ENCODE peak calls at places on chromosomes 6 and 20, in seven cellular contexts. F is CD4-positive, CD25-positive, alpha-beta regulatory T cell; X is hypothalamus; B is hepatocyte; Z is T-helper 1 cell; L is naive thymus-derived CD4-positive, alpha-beta T cell; Y is astrocyte of the cerebellum. U is an unnamed sample.

GRCh38 chr6:10682319-10682988 is 12.0 kb downstream of the C6orf52 start:
- DNase-seq in X (no peak), B (no peak), Y (no peak), Z (no peak), F (no peak), L (no peak), U (no peak)

GRCh38 chr6:151400473-151400872 is 9.1 kb upstream of the ZBTB2 start:
- DNase-seq in F (no peak), Y (no peak), L (no peak), B (no peak), X (no peak), Z (no peak), U (no peak)

GRCh38 chr20:20358801-20359200 is 9.1 kb upstream of the INSM1 start:
- DNase-seq in Y (no peak), F (no peak), X (no peak), L (no peak), Z (no peak), B (no peak), U (no peak)

GRCh38 chr6:21556506-21556905 is 37.0 kb upstream of the SOX4 start:
- DNase-seq in B (no peak), Z (no peak), F (no peak), X (no peak), Y (no peak), L (no peak), U (no peak)

GRCh38 chr6:99096186-99096585 is 148.4 kb upstream of the FBXL4 start:
- DNase-seq in Y (no peak), X (no peak), Z (no peak), L (no peak), F (no peak), B (no peak), U (no peak)

GRCh38 chr20:18857640-18858039 is 44.1 kb downstream of the SCP2D1 start:
- DNase-seq in Y (no peak), L (no peak), Z (no peak), X (no peak), B (no peak), F (no peak), U (no peak)

GRCh38 chr6:46320505-46320904 is 149.7 kb upstream of the ENPP5 start:
- DNase-seq in B (no peak), Y (no peak), X (no peak), Z (no peak), F (no peak), L (no peak), U (no peak)

GRCh38 chr6:122726649-122727048 is 52.9 kb upstream of the FABP7 start:
- DNase-seq in Z (no peak), F (peak), B (peak), Y (no peak), L (no peak), X (no peak), U (no peak)

GRCh38 chr6:129860901-129861665 is at the start of gene TMEM244:
- DNase-seq in X (no peak), Z (no peak), Y (no peak), L (no peak), F (peak), B (no peak), U (no peak)

GRCh38 chr6:107743311-107743710 is 80.8 kb downstream of the SCML4 start:
- DNase-seq in F (no peak), X (no peak), B (no peak), Z (no peak), Y (no peak), L (no peak), U (no peak)

GRCh38 chr6:157656437-157657005 is 166.5 kb upstream of the SNX9 start:
- DNase-seq in L (no peak), Y (no peak), F (no peak), X (no peak), Z (no peak), B (no peak), U (no peak)

GRCh38 chr6:105713474-105714118 is 310.7 kb upstream of the PREP start:
- DNase-seq in B (no peak), F (no peak), Y (no peak), X (no peak), Z (no peak), L (no peak), U (no peak)

GRCh38 chr6:37006793-37007339 is 1.4 kb downstream of the FGD2 start:
- DNase-seq in Z (no peak), Y (no peak), B (no peak), L (no peak), X (no peak), F (no peak), U (no peak)

GRCh38 chr6:150549007-150549406 is 50.7 kb upstream of the PLEKHG1 start:
- DNase-seq in F (no peak), X (no peak), L (no peak), Z (no peak), B (no peak), Y (no peak), U (no peak)

GRCh38 chr20:478949-479429 is 16.7 kb upstream of the TBC1D20 start:
- DNase-seq in F (peak), X (no peak), Y (peak), L (peak), B (peak), Z (peak), U (peak)

GRCh38 chr20:57309544-57310115 is 20.0 kb upstream of the SPO11 start:
- DNase-seq in X (peak), Y (no peak), L (no peak), F (no peak), Z (no peak), B (no peak), U (no peak)

GRCh38 chr20:24948939-24949679 is at the start of gene CST7:
- DNase-seq in L (peak), Y (no peak), X (no peak), B (no peak), Z (peak), F (peak), U (peak)

GRCh38 chr20:58129736-58130135 is 98.7 kb downstream of the ANKRD60 start:
- DNase-seq in X (no peak), Y (no peak), Z (no peak), L (no peak), B (no peak), F (no peak), U (no peak)

GRCh38 chr20:34017610-34018009 is 23.9 kb downstream of the RALY start:
- DNase-seq in Z (no peak), L (no peak), F (no peak), X (no peak), B (no peak), Y (peak), U (no peak)

GRCh38 chr6:129402244-129402643 is 307.7 kb downstream of the ARHGAP18 start:
- DNase-seq in L (no peak), X (no peak), Z (no peak), B (no peak), Y (no peak), F (no peak), U (no peak)

GRCh38 chr6:37648465-37649330 is 49.0 kb downstream of the MDGA1 start:
- DNase-seq in Z (peak), F (peak), Y (no peak), X (no peak), B (peak), L (no peak), U (no peak)

GRCh38 chr6:153668758-153669157 is 370.3 kb upstream of the OPRM1 start:
- DNase-seq in B (no peak), F (no peak), X (no peak), L (no peak), Z (no peak), Y (no peak), U (no peak)

GRCh38 chr20:42204261-42204660 is 586.1 kb upstream of the CHD6 start:
- DNase-seq in L (no peak), F (no peak), X (peak), Y (no peak), Z (no peak), B (peak), U (no peak)

GRCh38 chr20:34942301-34942700 is 13.3 kb downstream of the GSS start:
- DNase-seq in Y (no peak), L (no peak), F (no peak), B (no peak), Z (no peak), X (no peak), U (no peak)

GRCh38 chr20:58850693-58851174 is at the start of gene GNAS-AS1:
- DNase-seq in F (peak), Y (peak), Z (peak), X (peak), L (peak), B (peak), U (peak)

GRCh38 chr20:12012241-12013222 is 94.8 kb downstream of the BTBD3 start:
- DNase-seq in Z (no peak), X (peak), F (peak), Y (peak), B (peak), L (no peak), U (peak)

GRCh38 chr20:48933017-48933766 is 11.7 kb downstream of the ARFGEF2 start:
- DNase-seq in F (no peak), Z (no peak), B (peak), X (no peak), Y (no peak), L (no peak), U (no peak)

GRCh38 chr6:163720005-163720404 is 305.5 kb downstream of the QKI start:
- DNase-seq in Z (no peak), L (no peak), X (no peak), Y (no peak), F (no peak), B (no peak), U (no peak)

GRCh38 chr6:16872543-16873230 is 111.4 kb upstream of the ATXN1 start:
- DNase-seq in F (no peak), B (no peak), X (no peak), Y (no peak), Z (no peak), L (no peak), U (peak)

GRCh38 chr20:4942336-4942735 is 59.0 kb downstream of the SLC23A2 start:
- DNase-seq in Y (no peak), Z (no peak), B (no peak), X (no peak), L (no peak), F (no peak), U (no peak)

GRCh38 chr6:121157913-121158312 is 176.4 kb downstream of the TBC1D32 start:
- DNase-seq in B (no peak), Z (no peak), X (no peak), Y (no peak), F (no peak), L (no peak), U (no peak)

GRCh38 chr6:148857817-148858390 is 111.1 kb downstream of the UST start:
- DNase-seq in L (no peak), Y (peak), Z (no peak), F (no peak), B (no peak), X (no peak), U (no peak)

GRCh38 chr6:89828988-89829590 is 591 bp upstream of the CASP8AP2 start:
- DNase-seq in B (no peak), Z (no peak), Y (no peak), F (no peak), L (no peak), X (no peak), U (peak)

GRCh38 chr6:143691900-143692572 is 14.3 kb downstream of the PHACTR2 start:
- DNase-seq in L (no peak), Z (no peak), Y (no peak), F (no peak), B (no peak), X (no peak), U (no peak)